ENCODE peak calls at places on chromosomes 12 and 14, in seven cellular contexts. F is stomach, W is transverse colon, O is uterus, P is IMR-90, E is HepG2, V is sigmoid colon. D is an unnamed sample.

GRCh38 chr12:4449862-4450222 is 4.2 kb upstream of the FGF6 start:
- DNase-seq in F (no peak), W (peak; percentile 23), O (no peak), P (no peak), E (no peak), V (no peak), D (no peak)

GRCh38 chr14:24425704-24426103 is 3.8 kb downstream of the CBLN3 start:
- DNase-seq in F (no peak), W (no peak), O (peak; percentile 22), P (peak; percentile 83), E (peak; percentile 63), V (no peak), D (no peak)

GRCh38 chr12:1474059-1474537 is 120.3 kb downstream of the FBXL14 start:
- DNase-seq in F (no peak), W (no peak), O (no peak), P (peak; percentile 99), E (peak; percentile 20), V (no peak), D (no peak)

GRCh38 chr14:74618078-74618952 is 6.3 kb upstream of the LTBP2 start:
- DNase-seq in F (peak; percentile 48), W (peak; percentile 46), O (no peak), P (peak; percentile 74), E (peak; percentile 90), V (no peak), D (peak; percentile 49)

GRCh38 chr12:96166765-96167164 is 27.4 kb upstream of the ELK3 start:
- DNase-seq in F (no peak), W (no peak), O (no peak), P (no peak), E (no peak), V (no peak), D (no peak)

GRCh38 chr14:80523518-80524117 is 312.3 kb upstream of the DIO2 start:
- DNase-seq in F (no peak), W (no peak), O (no peak), P (peak; percentile 28), E (no peak), V (no peak), D (no peak)

GRCh38 chr12:11805680-11806079 is 156.2 kb downstream of the ETV6 start:
- DNase-seq in F (no peak), W (no peak), O (no peak), P (no peak), E (peak; percentile 64), V (no peak), D (no peak)

GRCh38 chr14:73610692-73611091 is 1.6 kb upstream of the ACOT6 start:
- DNase-seq in F (no peak), W (no peak), O (no peak), P (peak; percentile 22), E (peak; percentile 90), V (no peak), D (no peak)

GRCh38 chr12:94207467-94208432 is 59.4 kb downstream of the PLXNC1 start:
- DNase-seq in F (no peak), W (peak; percentile 41), O (no peak), P (no peak), E (no peak), V (no peak), D (no peak)

GRCh38 chr12:67630373-67631088 is 18.0 kb upstream of the DYRK2 start:
- DNase-seq in F (peak; percentile 45), W (peak; percentile 69), O (peak; percentile 15), P (no peak), E (peak; percentile 10), V (no peak), D (peak; percentile 94)

GRCh38 chr14:62546862-62547474 is 498.3 kb downstream of the KCNH5 start:
- DNase-seq in F (no peak), W (no peak), O (no peak), P (peak; percentile 5), E (no peak), V (no peak), D (no peak)

GRCh38 chr14:65069874-65070709 is 32.2 kb downstream of the MAX start:
- DNase-seq in F (peak; percentile 81), W (peak; percentile 87), O (no peak), P (no peak), E (no peak), V (no peak), D (no peak)

GRCh38 chr12:9741726-9742125 is 8.8 kb upstream of the CLECL1 start:
- DNase-seq in F (peak; percentile 43), W (peak; percentile 67), O (no peak), P (no peak), E (no peak), V (no peak), D (peak; percentile 91)

GRCh38 chr12:11779286-11779685 is 129.8 kb downstream of the ETV6 start:
- DNase-seq in F (no peak), W (no peak), O (no peak), P (peak; percentile 78), E (no peak), V (no peak), D (no peak)

GRCh38 chr12:6542209-6543009 is 8.1 kb downstream of the GAPDH start:
- DNase-seq in F (no peak), W (peak; percentile 85), O (no peak), P (no peak), E (peak; percentile 94), V (peak; percentile 63), D (peak; percentile 81)
- H3K36me3 ChIP-seq in F (peaks cover 64% of the 10 kb centered on the region), W (no peaks in the 10 kb centered on the region), O (no peaks in the 10 kb centered on the region), P (peaks cover 53% of the 10 kb centered on the region), E (peaks cover 3% of the 10 kb centered on the region), V (peaks cover 22% of the 10 kb centered on the region), D (no peaks in the 10 kb centered on the region)

DNA sequence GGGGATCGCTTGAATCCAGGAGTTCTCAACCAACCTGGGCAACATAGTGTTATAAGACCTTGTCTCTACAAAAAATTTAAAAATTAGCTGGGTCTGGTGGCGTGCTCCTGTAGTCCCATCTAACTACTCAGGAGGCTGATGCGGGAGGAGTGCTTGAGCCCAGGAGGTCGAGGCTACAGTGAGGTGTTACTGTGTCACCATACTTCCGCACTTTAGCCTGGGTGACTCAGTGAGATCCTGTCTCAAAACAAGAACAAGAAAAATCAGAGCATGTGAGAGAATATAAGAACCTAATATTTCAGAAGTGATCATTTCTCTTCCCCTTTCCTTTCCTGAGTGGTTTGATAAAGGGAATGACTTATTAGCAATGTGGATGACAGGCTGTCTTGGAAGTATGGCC is 9.5 kb downstream of the TRAF3 start:
- DNase-seq in F (no peak), W (no peak), O (no peak), P (peak; percentile 47), E (no peak), V (no peak), D (peak; percentile 9)
- TF ChIP-seq POLR2A in F (no peak), W (no peak), O (no peak), P (no peak), E (no peak), V (no peak), D (no peak)

GRCh38 chr12:46752396-46752795 is 73.4 kb downstream of the SLC38A4 start:
- DNase-seq in F (no peak), W (no peak), O (no peak), P (peak; percentile 26), E (peak; percentile 39), V (no peak), D (no peak)
- H3K36me3 ChIP-seq in F (no peaks in the 10 kb centered on the region), W (no peaks in the 10 kb centered on the region), O (no peaks in the 10 kb centered on the region), P (no peaks in the 10 kb centered on the region), E (no peaks in the 10 kb centered on the region), V (no peaks in the 10 kb centered on the region), D (no peaks in the 10 kb centered on the region)

GRCh38 chr12:124868252-124868965 is 4.7 kb upstream of the SCARB1 start:
- DNase-seq in F (no peak), W (no peak), O (no peak), P (no peak), E (no peak), V (no peak), D (no peak)

GRCh38 chr12:124869011-124869665 is 5.5 kb upstream of the SCARB1 start:
- DNase-seq in F (no peak), W (no peak), O (no peak), P (no peak), E (no peak), V (no peak), D (no peak)

GRCh38 chr12:124866195-124866882 is 2.7 kb upstream of the SCARB1 start:
- DNase-seq in F (no peak), W (no peak), O (no peak), P (no peak), E (no peak), V (no peak), D (no peak)

GRCh38 chr12:124866883-124867232 is 3.2 kb upstream of the SCARB1 start:
- DNase-seq in F (no peak), W (no peak), O (no peak), P (no peak), E (no peak), V (no peak), D (no peak)

GRCh38 chr12:124867389-124867930 is 3.8 kb upstream of the SCARB1 start:
- DNase-seq in F (peak; percentile 39), W (peak; percentile 20), O (no peak), P (peak; percentile 81), E (peak; percentile 78), V (no peak), D (no peak)
- TF ChIP-seq POLR2A in F (no peak), W (no peak), O (no peak), P (no peak), E (no peak), V (no peak), D (no peak)

GRCh38 chr12:109525279-109525585 is 47.8 kb downstream of the UBE3B start:
- DNase-seq in F (no peak), W (no peak), O (no peak), P (no peak), E (no peak), V (no peak), D (no peak)
- H3K36me3 ChIP-seq in F (peaks cover 100% of the 10 kb centered on the region), W (no peaks in the 10 kb centered on the region), O (no peaks in the 10 kb centered on the region), P (peaks cover 71% of the 10 kb centered on the region), E (peaks cover 15% of the 10 kb centered on the region), V (peaks cover 72% of the 10 kb centered on the region), D (no peaks in the 10 kb centered on the region)

GRCh38 chr14:38197001-38197760 is 10.5 kb upstream of the SSTR1 start:
- DNase-seq in F (no peak), W (no peak), O (no peak), P (peak; percentile 38), E (no peak), V (no peak), D (no peak)

GRCh38 chr14:38199768-38200167 is 7.9 kb upstream of the SSTR1 start:
- DNase-seq in F (no peak), W (no peak), O (no peak), P (peak; percentile 72), E (no peak), V (no peak), D (no peak)

GRCh38 chr14:38198425-38198824 is 9.3 kb upstream of the SSTR1 start:
- DNase-seq in F (no peak), W (no peak), O (no peak), P (no peak), E (no peak), V (no peak), D (no peak)

GRCh38 chr14:38199076-38199475 is 8.6 kb upstream of the SSTR1 start:
- DNase-seq in F (no peak), W (no peak), O (no peak), P (no peak), E (no peak), V (no peak), D (no peak)

GRCh38 chr14:38197761-38198345 is 9.9 kb upstream of the SSTR1 start:
- DNase-seq in F (no peak), W (no peak), O (no peak), P (peak; percentile 65), E (no peak), V (no peak), D (no peak)
- TF ChIP-seq POLR2A in F (no peak), W (no peak), O (no peak), P (no peak), E (no peak), V (no peak), D (no peak)